ENCODE peak calls at places on chromosomes 16 and 17, in eight cellular contexts. K is BE2C; E is upper lobe of right lung; G is Karpas-422; T is SJSA1; S is tibial nerve; J is effector memory CD4-positive, alpha-beta T cell; W is heart right ventricle. N is an unnamed sample.

GRCh38 chr16:21565816-21566669 is 33.3 kb upstream of the METTL9 start:
- DNase-seq in K (no peak), E (no peak), G (peak; percentile 68), T (no peak), S (no peak), J (no peak), W (no peak), N (no peak)

GRCh38 chr17:77686903-77687302 is 271.6 kb upstream of the TNRC6C start:
- DNase-seq in K (no peak), E (no peak), G (no peak), T (no peak), S (no peak), J (no peak), W (no peak), N (no peak)

GRCh38 chr17:15651583-15652110 is 32.1 kb upstream of the FBXW10B start:
- DNase-seq in K (peak; percentile 90), E (peak; percentile 95), G (peak; percentile 41), T (peak; percentile 95), S (peak; percentile 88), J (peak; percentile 2), W (peak; percentile 95), N (peak; percentile 97)

GRCh38 chr17:70190959-70191805 is 21.9 kb downstream of the KCNJ2 start:
- DNase-seq in K (no peak), E (no peak), G (no peak), T (no peak), S (no peak), J (no peak), W (no peak), N (no peak)

GRCh38 chr16:12896562-12896961 is 4.8 kb upstream of the SHISA9 start:
- DNase-seq in K (no peak), E (no peak), G (peak; percentile 76), T (no peak), S (no peak), J (no peak), W (no peak), N (no peak)

GRCh38 chr17:46072998-46073397 is 73.9 kb downstream of the STH start:
- DNase-seq in K (no peak), E (no peak), G (no peak), T (peak; percentile 86), S (no peak), J (no peak), W (no peak), N (no peak)

GRCh38 chr17:32946375-32947135 is 18.6 kb downstream of the TMEM98 start:
- DNase-seq in K (no peak), E (no peak), G (no peak), T (no peak), S (no peak), J (no peak), W (no peak), N (no peak)

GRCh38 chr16:81545470-81546175 is 101.0 kb downstream of the CMIP start:
- DNase-seq in K (no peak), E (peak; percentile 33), G (no peak), T (no peak), S (no peak), J (no peak), W (no peak), N (peak; percentile 37)

GRCh38 chr17:81429353-81429774 is 34.1 kb downstream of the BAHCC1 start:
- DNase-seq in K (peak; percentile 94), E (peak; percentile 89), G (no peak), T (peak; percentile 60), S (peak; percentile 82), J (no peak), W (peak; percentile 78), N (peak; percentile 82)

GRCh38 chr17:43545383-43545632 is 832 bp downstream of the ETV4 start:
- DNase-seq in K (no peak), E (no peak), G (peak; percentile 87), T (no peak), S (no peak), J (peak; percentile 2), W (no peak), N (peak; percentile 77)

GRCh38 chr17:4043862-4044261 is 79.6 kb upstream of the ATP2A3 start:
- DNase-seq in K (no peak), E (no peak), G (no peak), T (no peak), S (no peak), J (peak; percentile 30), W (no peak), N (no peak)

GRCh38 chr16:4244254-4244812 is 2.5 kb upstream of the SRL start:
- DNase-seq in K (peak; percentile 89), E (no peak), G (peak; percentile 53), T (no peak), S (no peak), J (no peak), W (no peak), N (no peak)

GRCh38 chr17:9002610-9003354 is 18.5 kb upstream of the NTN1 start:
- DNase-seq in K (no peak), E (no peak), G (no peak), T (peak; percentile 54), S (no peak), J (no peak), W (no peak), N (peak; percentile 86)

GRCh38 chr16:86239381-86239780 is 270.9 kb upstream of the FOXF1 start:
- DNase-seq in K (no peak), E (no peak), G (no peak), T (no peak), S (no peak), J (no peak), W (no peak), N (no peak)

GRCh38 chr17:81223758-81224122 is 975 bp upstream of the CEP131 start:
- DNase-seq in K (no peak), E (no peak), G (no peak), T (no peak), S (no peak), J (no peak), W (no peak), N (no peak)

GRCh38 chr16:84299734-84300440 is 5.2 kb downstream of the WFDC1 start:
- DNase-seq in K (no peak), E (no peak), G (no peak), T (no peak), S (no peak), J (no peak), W (no peak), N (no peak)

GRCh38 chr17:72946696-72947095 is 145.8 kb downstream of the SLC39A11 start:
- DNase-seq in K (no peak), E (no peak), G (no peak), T (no peak), S (no peak), J (no peak), W (no peak), N (no peak)

GRCh38 chr16:20849587-20850390 is 43.5 kb downstream of the REXO5 start:
- DNase-seq in K (peak; percentile 66), E (peak; percentile 72), G (peak; percentile 86), T (peak; percentile 71), S (peak; percentile 85), J (peak; percentile 40), W (peak; percentile 68), N (peak; percentile 87)

GRCh38 chr17:44004077-44004760 is at the start of gene NAGS:
- DNase-seq in K (peak; percentile 32), E (peak; percentile 85), G (no peak), T (no peak), S (no peak), J (no peak), W (no peak), N (no peak)

GRCh38 chr17:75828741-75829140 is 15.5 kb downstream of the UNC13D start:
- DNase-seq in K (peak; percentile 12), E (no peak), G (no peak), T (no peak), S (no peak), J (no peak), W (no peak), N (no peak)

GRCh38 chr17:75831032-75831567 is 13.1 kb downstream of the UNC13D start:
- DNase-seq in K (no peak), E (no peak), G (no peak), T (no peak), S (no peak), J (no peak), W (no peak), N (no peak)

GRCh38 chr17:75830168-75831031 is 13.8 kb downstream of the UNC13D start:
- DNase-seq in K (peak; percentile 56), E (no peak), G (peak; percentile 68), T (no peak), S (no peak), J (no peak), W (no peak), N (no peak)

GRCh38 chr17:75828051-75828400 is 16.2 kb downstream of the UNC13D start:
- DNase-seq in K (no peak), E (no peak), G (no peak), T (no peak), S (no peak), J (no peak), W (peak; percentile 63), N (no peak)

GRCh38 chr17:75829747-75830146 is 14.5 kb downstream of the UNC13D start:
- DNase-seq in K (peak; percentile 3), E (no peak), G (no peak), T (no peak), S (no peak), J (no peak), W (no peak), N (no peak)
- H3K4me1 ChIP-seq in K (peaks cover 26% of the 10 kb centered on the region), E (peaks cover 16% of the 10 kb centered on the region), G (peaks cover 4% of the 10 kb centered on the region), T (peaks cover 16% of the 10 kb centered on the region), S (peaks cover 44% of the 10 kb centered on the region), J (peaks cover 37% of the 10 kb centered on the region), W (peaks cover 20% of the 10 kb centered on the region), N (no peaks in the 10 kb centered on the region)

GRCh38 chr17:66630379-66630778 is 204.5 kb upstream of the CACNG5 start:
- DNase-seq in K (no peak), E (no peak), G (peak; percentile 37), T (no peak), S (no peak), J (no peak), W (no peak), N (no peak)
- H3K4me3 ChIP-seq in K (no peak overlapping the region), E (no peak overlapping the region), G (no peak overlapping the region), T (no peak overlapping the region), S (no peak overlapping the region), J (no peak overlapping the region), W (no peak overlapping the region), N (no peak overlapping the region)

DNA sequence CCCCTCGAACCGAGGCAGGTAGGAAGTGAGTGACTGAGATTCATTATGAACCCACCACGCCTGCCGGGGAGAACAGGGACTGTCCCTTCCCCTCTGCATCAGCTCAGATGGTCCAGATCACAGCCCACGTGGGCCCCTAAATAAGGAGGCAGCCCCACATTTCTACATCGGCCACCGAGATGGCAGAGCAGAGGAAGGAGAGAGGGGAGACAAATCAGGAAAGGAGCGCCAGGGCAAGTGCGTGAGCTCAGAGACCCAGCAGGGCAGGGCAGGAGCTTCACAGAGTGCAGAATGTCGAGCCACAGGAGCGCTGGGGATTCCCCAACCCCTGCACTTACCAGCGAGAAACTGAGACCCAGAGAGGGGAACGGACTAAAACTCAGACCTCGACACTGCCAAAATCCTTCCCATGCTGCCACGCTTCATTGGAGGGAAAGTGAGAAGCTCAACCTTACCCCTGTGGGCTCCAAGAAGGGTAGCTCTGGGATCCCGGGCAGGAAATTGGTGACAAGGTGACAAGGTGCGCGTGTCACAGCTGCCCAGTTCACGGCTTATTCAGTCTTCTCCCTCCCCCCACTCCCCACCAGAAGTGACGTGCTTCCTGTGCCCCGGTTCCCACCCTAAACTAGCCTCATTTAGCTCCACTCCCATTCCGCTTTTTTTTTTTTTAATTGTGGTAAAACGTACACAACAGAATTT is at the start of gene ICAM2:
- DNase-seq in K (no peak), E (no peak), G (peak; percentile 55), T (no peak), S (no peak), J (peak; percentile 93), W (peak; percentile 85), N (no peak)
- H3K4me1 ChIP-seq in K (no peaks in the 10 kb centered on the region), E (peaks cover 23% of the 10 kb centered on the region), G (peaks cover 14% of the 10 kb centered on the region), T (no peaks in the 10 kb centered on the region), S (peaks cover 6% of the 10 kb centered on the region), J (peaks cover 52% of the 10 kb centered on the region), W (peaks cover 2% of the 10 kb centered on the region), N (no peaks in the 10 kb centered on the region)

GRCh38 chr16:54976651-54977200 is 46.1 kb downstream of the IRX5 start:
- DNase-seq in K (no peak), E (no peak), G (no peak), T (no peak), S (no peak), J (no peak), W (no peak), N (no peak)
- H3K4me3 ChIP-seq in K (no peak overlapping the region), E (no peak overlapping the region), G (no peak overlapping the region), T (no peak overlapping the region), S (no peak overlapping the region), J (no peak overlapping the region), W (no peak overlapping the region), N (no peak overlapping the region)

N was measured in aorta.